ENCODE peak calls at places on chromosomes 13 and 19, in four cellular contexts. N, T, S and G are unnamed samples.
A peak's percentile ranks its signal among the peaks of the same experiment; 100 is the strongest.

GRCh38 chr19:11860721-11861120 is 12.2 kb downstream of the ZNF439 start:
- DNase-seq in N (no peak), T (no peak), S (no peak), G (no peak)

GRCh38 chr19:8240274-8241229 is 31.4 kb downstream of the CERS4 start:
- DNase-seq in N (peak; percentile 98), T (peak; percentile 94), S (peak; percentile 96), G (peak; percentile 84)

GRCh38 chr19:40422428-40423226 is 3.2 kb downstream of the SERTAD1 start:
- DNase-seq in N (no peak), T (no peak), S (no peak), G (peak; percentile 45)

GRCh38 chr13:110536006-110536693 is 25.4 kb downstream of the RAB20 start:
- DNase-seq in N (no peak), T (no peak), S (peak; percentile 59), G (no peak)

GRCh38 chr19:50565984-50566903 is 2.0 kb downstream of the LRRC4B start:
- DNase-seq in N (no peak), T (no peak), S (no peak), G (peak; percentile 77)

GRCh38 chr19:16638666-16639065 is 10.7 kb upstream of the MED26 start:
- DNase-seq in N (no peak), T (no peak), S (no peak), G (no peak)

GRCh38 chr13:77310161-77310560 is 16.7 kb downstream of the MYCBP2 start:
- DNase-seq in N (no peak), T (no peak), S (no peak), G (no peak)

GRCh38 chr13:97448503-97449251 is 14.7 kb downstream of the RAP2A start:
- DNase-seq in N (no peak), T (no peak), S (no peak), G (peak; percentile 49)

GRCh38 chr13:30857636-30858035 is 48.4 kb upstream of the MEDAG start:
- DNase-seq in N (no peak), T (no peak), S (no peak), G (no peak)

GRCh38 chr13:48043789-48044503 is 6.4 kb downstream of the NUDT15 start:
- DNase-seq in N (peak; percentile 61), T (no peak), S (no peak), G (no peak)

GRCh38 chr13:96492758-96493157 is 402.9 kb downstream of the HS6ST3 start:
- DNase-seq in N (no peak), T (no peak), S (peak; percentile 20), G (no peak)

GRCh38 chr19:48551437-48552302 is at the start of gene SULT2B1:
- DNase-seq in N (no peak), T (peak; percentile 85), S (no peak), G (no peak)

GRCh38 chr19:28864024-28864503 is 348.9 kb downstream of the UQCRFS1 start:
- DNase-seq in N (no peak), T (no peak), S (no peak), G (no peak)

GRCh38 chr13:106490887-106491321 is 44.6 kb downstream of the EFNB2 start:
- DNase-seq in N (no peak), T (no peak), S (no peak), G (no peak)

GRCh38 chr13:103156346-103156998 is 90.3 kb upstream of the SLC10A2 start:
- DNase-seq in N (no peak), T (no peak), S (no peak), G (no peak)

GRCh38 chr13:114131581-114132418 is 623 bp downstream of the RASA3 start:
- DNase-seq in N (peak; percentile 58), T (no peak), S (peak; percentile 26), G (no peak)

GRCh38 chr19:6535558-6536137 is 4.8 kb downstream of the TNFSF9 start:
- DNase-seq in N (no peak), T (no peak), S (no peak), G (no peak)

GRCh38 chr19:47107201-47107952 is 6.2 kb downstream of the ZC3H4 start:
- DNase-seq in N (no peak), T (peak; percentile 32), S (no peak), G (no peak)

GRCh38 chr19:55640577-55641375 is at the start of gene ZNF580:
- DNase-seq in N (peak; percentile 93), T (peak; percentile 63), S (peak; percentile 68), G (peak; percentile 86)

GRCh38 chr19:29525901-29526729 is at the start of gene VSTM2B:
- DNase-seq in N (no peak), T (no peak), S (peak; percentile 10), G (peak; percentile 66)

GRCh38 chr13:111958612-111959395 is 108.1 kb upstream of the SOX1 start:
- DNase-seq in N (no peak), T (peak; percentile 8), S (no peak), G (peak; percentile 17)

GRCh38 chr13:71320452-71320851 is 546.6 kb downstream of the DACH1 start:
- DNase-seq in N (peak; percentile 53), T (no peak), S (no peak), G (peak; percentile 63)

GRCh38 chr13:84237181-84237580 is 354.9 kb upstream of the SLITRK1 start:
- DNase-seq in N (no peak), T (no peak), S (no peak), G (no peak)

GRCh38 chr13:72437458-72437857 is 290.0 kb downstream of the MZT1 start:
- DNase-seq in N (no peak), T (no peak), S (no peak), G (no peak)

GRCh38 chr13:35994131-35994966 is 136.8 kb downstream of the DCLK1 start:
- DNase-seq in N (peak; percentile 97), T (no peak), S (no peak), G (no peak)

GRCh38 chr19:658916-659839 is 3.8 kb downstream of the RNF126 start:
- DNase-seq in N (peak; percentile 29), T (peak; percentile 39), S (peak; percentile 61), G (no peak)

GRCh38 chr19:38658462-38659306 is 11.2 kb downstream of the ACTN4 start:
- DNase-seq in N (peak; percentile 99), T (peak; percentile 63), S (no peak), G (no peak)

GRCh38 chr19:288911-289310 is 2.3 kb downstream of the PLPP2 start:
- DNase-seq in N (no peak), T (peak; percentile 25), S (no peak), G (peak; percentile 48)

GRCh38 chr13:51318015-51318414 is 21.5 kb upstream of the SERPINE3 start:
- DNase-seq in N (no peak), T (no peak), S (no peak), G (peak; percentile 20)

GRCh38 chr19:48807590-48808308 is 3.1 kb downstream of the BCAT2 start:
- DNase-seq in N (no peak), T (no peak), S (peak; percentile 75), G (peak; percentile 73)

GRCh38 chr13:86974995-86975328 is 696.2 kb upstream of the SLITRK5 start:
- DNase-seq in N (peak; percentile 0), T (no peak), S (no peak), G (no peak)

GRCh38 chr13:50229935-50230334 is 214.7 kb downstream of the KCNRG start:
- DNase-seq in N (peak; percentile 46), T (no peak), S (no peak), G (no peak)

GRCh38 chr13:102825400-102825799 is 20.4 kb upstream of the ERCC5 start:
- DNase-seq in N (no peak), T (no peak), S (no peak), G (peak; percentile 65)

GRCh38 chr13:35979378-35979911 is 151.7 kb downstream of the DCLK1 start:
- DNase-seq in N (peak; percentile 97), T (peak; percentile 37), S (peak; percentile 21), G (no peak)

GRCh38 chr19:15115762-15116615 is 8.8 kb downstream of the SYDE1 start:
- DNase-seq in N (no peak), T (no peak), S (no peak), G (no peak)

GRCh38 chr13:51977606-51978005 is 33.6 kb downstream of the ATP7B start:
- DNase-seq in N (no peak), T (no peak), S (no peak), G (no peak)

GRCh38 chr19:40521276-40521675 is 54.5 kb downstream of the SPTBN4 start:
- DNase-seq in N (peak; percentile 34), T (no peak), S (no peak), G (no peak)

DNA sequence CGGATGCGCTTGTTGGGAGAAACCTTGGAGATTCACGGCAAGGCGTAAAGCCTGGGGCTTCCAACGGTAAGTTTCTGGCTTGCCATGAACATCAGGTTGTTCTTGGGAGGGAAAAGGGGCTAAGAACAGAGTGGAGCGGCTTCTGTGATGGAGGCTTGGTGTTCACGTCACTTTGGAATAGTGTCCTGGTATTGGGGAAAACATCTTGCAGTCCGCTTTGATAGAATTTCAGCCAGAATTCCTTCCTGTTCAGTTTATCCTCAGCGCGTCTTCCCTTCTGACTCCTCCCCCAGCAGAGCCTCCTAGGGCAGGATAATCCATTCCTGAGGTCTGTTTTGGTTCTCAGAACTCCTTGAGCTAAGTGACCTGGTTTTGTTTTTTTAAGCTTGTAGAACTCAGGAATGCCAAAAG is 2.0 kb downstream of the KCTD15 start:
- DNase-seq in N (peak; percentile 53), T (no peak), S (no peak), G (no peak)
- H3K27ac ChIP-seq in N (peak overlapping the region; percentile 98), T (peak overlapping the region; percentile 69), S (no peak overlapping the region), G (no peak overlapping the region)

GRCh38 chr19:19407640-19407933 is 2.1 kb downstream of the GATAD2A start:
- DNase-seq in N (no peak), T (no peak), S (no peak), G (no peak)
- H3K4me1 ChIP-seq in N (peaks cover 34% of the 10 kb centered on the region), T (peaks cover 58% of the 10 kb centered on the region), S (no peaks in the 10 kb centered on the region), G (peaks cover 10% of the 10 kb centered on the region)

GRCh38 chr19:44697670-44698034 is 1.3 kb upstream of the CEACAM16 start:
- DNase-seq in N (no peak), T (no peak), S (no peak), G (no peak)

GRCh38 chr19:44694184-44694579 is 4.8 kb upstream of the CEACAM16 start:
- DNase-seq in N (no peak), T (no peak), S (no peak), G (peak; percentile 77)

GRCh38 chr19:44698492-44699201 is at the start of gene CEACAM16:
- DNase-seq in N (no peak), T (no peak), S (no peak), G (no peak)

GRCh38 chr19:44700547-44700946 is 1.6 kb downstream of the CEACAM16 start:
- DNase-seq in N (no peak), T (no peak), S (no peak), G (no peak)

GRCh38 chr19:44696939-44697669 is 1.8 kb upstream of the CEACAM16 start:
- DNase-seq in N (no peak), T (no peak), S (no peak), G (peak; percentile 81)
- H3K4me3 ChIP-seq in N (no peak overlapping the region), T (no peak overlapping the region), S (no peak overlapping the region), G (no peak overlapping the region)

GRCh38 chr13:92487238-92487637 is 739.4 kb upstream of the GPC6 start:
- DNase-seq in N (no peak), T (no peak), S (no peak), G (no peak)
- H3K27ac ChIP-seq in N (no peak overlapping the region), T (no peak overlapping the region), S (no peak overlapping the region), G (no peak overlapping the region)